ENCODE peak calls at places on chromosome 22, in ten cellular contexts. K, E, A, C, O, D, M, S, P and N are unnamed samples.
A peak's percentile ranks its signal among the peaks of the same experiment; 100 is the strongest.

GRCh38 chr22:37212174-37212906 is at the start of gene SSTR3:
- DNase-seq in K (no peak), E (no peak), A (no peak), C (no peak), O (no peak), D (no peak), M (no peak), S (no peak), P (no peak), N (no peak)

GRCh38 chr22:28750471-28750881 is 8.6 kb downstream of the HSCB start:
- DNase-seq in K (no peak), E (no peak), A (no peak), C (no peak), O (no peak), D (peak; percentile 25), M (peak; percentile 96), S (no peak), P (no peak), N (no peak)

GRCh38 chr22:32880906-32881596 is 79.5 kb downstream of the TIMP3 start:
- DNase-seq in K (peak; percentile 23), E (peak; percentile 55), A (peak; percentile 89), C (peak; percentile 56), O (peak; percentile 15), D (no peak), M (peak; percentile 4), S (no peak), P (peak; percentile 10), N (peak; percentile 2)

GRCh38 chr22:45969414-45969799 is 7.6 kb downstream of the WNT7B start:
- DNase-seq in K (no peak), E (no peak), A (no peak), C (no peak), O (no peak), D (no peak), M (no peak), S (peak; percentile 53), P (no peak), N (peak; percentile 53)

GRCh38 chr22:49963647-49964026 is 3.1 kb downstream of the PIM3 start:
- DNase-seq in K (peak; percentile 43), E (no peak), A (peak; percentile 15), C (peak; percentile 70), O (peak; percentile 64), D (no peak), M (no peak), S (no peak), P (no peak), N (no peak)

GRCh38 chr22:29739346-29739875 is 19.6 kb downstream of the CABP7 start:
- DNase-seq in K (no peak), E (no peak), A (no peak), C (no peak), O (no peak), D (no peak), M (no peak), S (no peak), P (no peak), N (no peak)

GRCh38 chr22:27267145-27267544 is 534.4 kb downstream of the MN1 start:
- DNase-seq in K (no peak), E (no peak), A (no peak), C (no peak), O (no peak), D (peak; percentile 77), M (no peak), S (no peak), P (no peak), N (no peak)

GRCh38 chr22:49230194-49230577 is 597.5 kb downstream of the BRD1 start:
- DNase-seq in K (no peak), E (peak; percentile 57), A (no peak), C (no peak), O (no peak), D (no peak), M (no peak), S (no peak), P (no peak), N (no peak)

GRCh38 chr22:24741769-24742168 is 32.8 kb downstream of the PIWIL3 start:
- DNase-seq in K (no peak), E (no peak), A (no peak), C (no peak), O (no peak), D (no peak), M (no peak), S (no peak), P (no peak), N (no peak)

GRCh38 chr22:24161485-24161884 is 19.8 kb upstream of the SUSD2 start:
- DNase-seq in K (no peak), E (no peak), A (no peak), C (no peak), O (no peak), D (no peak), M (no peak), S (no peak), P (no peak), N (no peak)

GRCh38 chr22:40270748-40271373 is 75.4 kb upstream of the ADSL start:
- DNase-seq in K (no peak), E (no peak), A (no peak), C (no peak), O (no peak), D (peak; percentile 37), M (no peak), S (no peak), P (no peak), N (no peak)

GRCh38 chr22:32876516-32876915 is 75.0 kb downstream of the TIMP3 start:
- DNase-seq in K (no peak), E (no peak), A (no peak), C (no peak), O (no peak), D (no peak), M (no peak), S (no peak), P (no peak), N (no peak)

GRCh38 chr22:24976442-24977218 is 24.1 kb downstream of the KIAA1671 start:
- DNase-seq in K (no peak), E (no peak), A (no peak), C (no peak), O (no peak), D (no peak), M (no peak), S (no peak), P (no peak), N (no peak)

GRCh38 chr22:38221407-38221806 is 19.6 kb downstream of the MAFF start:
- DNase-seq in K (no peak), E (no peak), A (no peak), C (no peak), O (no peak), D (no peak), M (no peak), S (no peak), P (no peak), N (no peak)

GRCh38 chr22:38223289-38223960 is 21.6 kb downstream of the MAFF start:
- DNase-seq in K (no peak), E (no peak), A (no peak), C (no peak), O (no peak), D (no peak), M (no peak), S (no peak), P (no peak), N (no peak)

GRCh38 chr22:38222797-38223119 is 21.0 kb downstream of the MAFF start:
- DNase-seq in K (peak; percentile 56), E (no peak), A (no peak), C (peak; percentile 62), O (peak; percentile 64), D (no peak), M (peak; percentile 30), S (no peak), P (no peak), N (peak; percentile 61)

GRCh38 chr22:38220653-38221386 is 19.0 kb downstream of the MAFF start:
- DNase-seq in K (no peak), E (no peak), A (no peak), C (no peak), O (no peak), D (no peak), M (no peak), S (no peak), P (no peak), N (no peak)

GRCh38 chr22:38221908-38222796 is 20.4 kb downstream of the MAFF start:
- DNase-seq in K (no peak), E (no peak), A (no peak), C (no peak), O (no peak), D (no peak), M (no peak), S (no peak), P (no peak), N (no peak)
- TF ChIP-seq CTCF in K (no peak), E (no peak), A (no peak), C (no peak), O (no peak), D (no peak), M (no peak), S (no peak), P (no peak), N (no peak)

DNA sequence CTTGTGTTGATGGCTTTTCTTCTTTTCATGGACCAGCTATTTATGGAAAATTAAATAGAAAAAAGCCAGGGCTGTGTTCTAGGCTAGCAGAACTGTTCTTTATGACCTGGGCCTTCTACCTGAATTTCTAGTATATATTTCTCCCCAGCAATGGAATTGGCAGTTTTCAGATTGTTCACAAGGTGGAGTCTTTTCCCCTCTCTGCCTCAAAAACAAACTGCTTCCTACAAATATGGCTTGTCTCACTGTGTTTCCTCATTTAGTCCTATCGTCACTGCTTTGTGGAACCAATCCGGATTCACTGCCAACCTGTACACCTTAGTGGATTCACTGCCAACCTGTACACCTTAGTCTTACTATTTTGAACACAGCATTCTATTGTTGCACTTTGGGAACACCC is 5.0 kb upstream of the APOL5 start:
- DNase-seq in K (no peak), E (no peak), A (no peak), C (no peak), O (no peak), D (no peak), M (no peak), S (no peak), P (no peak), N (no peak)
- TF ChIP-seq CTCF in K (no peak), E (no peak), A (no peak), C (no peak), O (no peak), D (no peak), M (no peak), S (no peak), P (peak; percentile 4), N (no peak)

DNA sequence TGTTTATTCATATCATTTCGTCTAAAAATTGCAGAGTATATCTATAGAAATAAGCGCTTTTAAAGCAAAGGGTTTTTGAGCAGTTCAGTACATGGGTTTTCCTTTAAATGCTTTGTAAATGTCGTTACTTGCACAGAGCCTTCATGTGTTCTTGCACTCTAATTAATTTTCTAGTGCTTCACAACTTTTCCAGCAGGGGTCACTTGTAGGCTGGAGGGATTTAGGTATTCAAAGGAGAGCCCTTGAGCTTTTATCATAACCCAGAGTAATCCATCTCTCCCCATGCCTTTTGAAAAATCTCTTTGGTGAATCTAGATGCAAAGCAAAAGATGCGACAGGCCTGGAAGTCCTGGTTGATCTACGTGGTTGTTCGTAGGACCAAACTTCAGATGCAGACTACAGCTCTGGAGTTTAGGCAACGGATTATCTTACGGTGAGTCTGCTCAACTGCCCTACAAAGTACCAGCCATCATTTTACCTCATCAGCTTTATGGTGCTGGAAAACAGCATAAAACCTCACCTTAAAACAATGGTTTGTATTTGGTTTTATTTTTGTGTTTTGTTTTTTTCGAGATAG is 60.4 kb downstream of the SFI1 start:
- DNase-seq in K (no peak), E (peak; percentile 16), A (no peak), C (no peak), O (peak; percentile 22), D (peak; percentile 44), M (peak; percentile 53), S (no peak), P (no peak), N (peak; percentile 19)
- TF ChIP-seq CTCF in K (peak; percentile 46), E (peak; percentile 59), A (peak; percentile 70), C (peak; percentile 41), O (no peak), D (peak; percentile 74), M (peak; percentile 58), S (peak; percentile 40), P (peak; percentile 57), N (peak; percentile 63)

GRCh38 chr22:42632096-42632495 is 8.3 kb downstream of the ATP5MGL start:
- DNase-seq in K (no peak), E (no peak), A (no peak), C (no peak), O (no peak), D (no peak), M (no peak), S (no peak), P (no peak), N (no peak)
- TF ChIP-seq CTCF in K (peak; percentile 16), E (no peak), A (peak; percentile 43), C (no peak), O (no peak), D (peak; percentile 53), M (peak; percentile 30), S (peak; percentile 33), P (peak; percentile 14), N (peak; percentile 34)